ENCODE peak calls at places on chromosomes 4 and X, in five cellular contexts. One of them, this sample, is unnamed.

GRCh38 chr4:167282171-167282864 is 48.0 kb upstream of the SPOCK3 start:
- DNase-seq in brain pericyte: no peak
- DNase-seq in HS-5: no peak
- DNase-seq in mucosa of descending colon: no peak
- DNase-seq in omental fat pad: no peak
- DNase-seq in this sample: no peak

GRCh38 chr4:154312246-154312645 is 179.4 kb downstream of the DCHS2 start:
- DNase-seq in brain pericyte: no peak
- DNase-seq in HS-5: no peak
- DNase-seq in mucosa of descending colon: no peak
- DNase-seq in omental fat pad: no peak
- DNase-seq in this sample: no peak

GRCh38 chr4:159103406-159104131 is 690 bp downstream of the RAPGEF2 start:
- DNase-seq in brain pericyte: no peak
- DNase-seq in HS-5: no peak
- DNase-seq in mucosa of descending colon: peak
- DNase-seq in omental fat pad: no peak
- DNase-seq in this sample: no peak

GRCh38 chr4:184269879-184270430 is 52.3 kb upstream of the ENPP6 start:
- DNase-seq in brain pericyte: no peak
- DNase-seq in HS-5: no peak
- DNase-seq in mucosa of descending colon: no peak
- DNase-seq in omental fat pad: no peak
- DNase-seq in this sample: peak

GRCh38 chr4:17111959-17112659 is 213.7 kb upstream of the LDB2 start:
- DNase-seq in brain pericyte: no peak
- DNase-seq in HS-5: no peak
- DNase-seq in mucosa of descending colon: no peak
- DNase-seq in omental fat pad: no peak
- DNase-seq in this sample: no peak

GRCh38 chr4:147049940-147050852 is 104.5 kb upstream of the TTC29 start:
- DNase-seq in brain pericyte: no peak
- DNase-seq in HS-5: no peak
- DNase-seq in mucosa of descending colon: no peak
- DNase-seq in omental fat pad: no peak
- DNase-seq in this sample: no peak

GRCh38 chr4:9953089-9953488 is 68.2 kb downstream of the SLC2A9 start:
- DNase-seq in brain pericyte: no peak
- DNase-seq in HS-5: no peak
- DNase-seq in mucosa of descending colon: no peak
- DNase-seq in omental fat pad: no peak
- DNase-seq in this sample: peak

GRCh38 chrX:110341189-110342035 is 17.2 kb upstream of the RTL9 start:
- DNase-seq in brain pericyte: no peak
- DNase-seq in HS-5: peak
- DNase-seq in mucosa of descending colon: no peak
- DNase-seq in omental fat pad: no peak
- DNase-seq in this sample: no peak

GRCh38 chr4:89712141-89712540 is 124.8 kb downstream of the SNCA start:
- DNase-seq in brain pericyte: peak
- DNase-seq in HS-5: no peak
- DNase-seq in mucosa of descending colon: no peak
- DNase-seq in omental fat pad: no peak
- DNase-seq in this sample: no peak

GRCh38 chr4:120855307-120856001 is 67.1 kb downstream of the PRDM5 start:
- DNase-seq in brain pericyte: no peak
- DNase-seq in HS-5: no peak
- DNase-seq in mucosa of descending colon: no peak
- DNase-seq in omental fat pad: no peak
- DNase-seq in this sample: no peak

GRCh38 chr4:189081831-189082230 is 858.8 kb upstream of the FRG1 start:
- DNase-seq in brain pericyte: no peak
- DNase-seq in HS-5: peak
- DNase-seq in mucosa of descending colon: no peak
- DNase-seq in omental fat pad: no peak
- DNase-seq in this sample: no peak

GRCh38 chr4:65401083-65401482 is 269.2 kb downstream of the EPHA5 start:
- DNase-seq in brain pericyte: no peak
- DNase-seq in HS-5: no peak
- DNase-seq in mucosa of descending colon: no peak
- DNase-seq in omental fat pad: no peak
- DNase-seq in this sample: no peak

GRCh38 chr4:93199492-93199891 is 629.1 kb upstream of the ATOH1 start:
- DNase-seq in brain pericyte: peak
- DNase-seq in HS-5: peak
- DNase-seq in mucosa of descending colon: no peak
- DNase-seq in omental fat pad: no peak
- DNase-seq in this sample: no peak

GRCh38 chr4:80840396-80840795 is 190.1 kb upstream of the BMP3 start:
- DNase-seq in brain pericyte: no peak
- DNase-seq in HS-5: no peak
- DNase-seq in mucosa of descending colon: no peak
- DNase-seq in omental fat pad: no peak
- DNase-seq in this sample: no peak

GRCh38 chrX:94058728-94059382 is 384.8 kb downstream of the FAM133A start:
- DNase-seq in brain pericyte: no peak
- DNase-seq in HS-5: no peak
- DNase-seq in mucosa of descending colon: peak
- DNase-seq in omental fat pad: no peak
- DNase-seq in this sample: no peak

GRCh38 chrX:15939737-15940136 is 85.1 kb upstream of the AP1S2 start:
- DNase-seq in brain pericyte: no peak
- DNase-seq in HS-5: no peak
- DNase-seq in mucosa of descending colon: no peak
- DNase-seq in omental fat pad: no peak
- DNase-seq in this sample: no peak

GRCh38 chr4:7206385-7206784 is 14.0 kb downstream of the SORCS2 start:
- DNase-seq in brain pericyte: no peak
- DNase-seq in HS-5: no peak
- DNase-seq in mucosa of descending colon: no peak
- DNase-seq in omental fat pad: no peak
- DNase-seq in this sample: no peak

GRCh38 chr4:74206088-74206826 is 48.3 kb downstream of the MTHFD2L start:
- DNase-seq in brain pericyte: no peak
- DNase-seq in HS-5: no peak
- DNase-seq in mucosa of descending colon: no peak
- DNase-seq in omental fat pad: no peak
- DNase-seq in this sample: no peak

GRCh38 chr4:77434299-77435092 is 171.1 kb upstream of the CXCL13 start:
- DNase-seq in brain pericyte: no peak
- DNase-seq in HS-5: no peak
- DNase-seq in mucosa of descending colon: peak
- DNase-seq in omental fat pad: no peak
- DNase-seq in this sample: no peak

GRCh38 chrX:28498658-28499057 is 88.6 kb upstream of the IL1RAPL1 start:
- DNase-seq in brain pericyte: no peak
- DNase-seq in HS-5: peak
- DNase-seq in mucosa of descending colon: no peak
- DNase-seq in omental fat pad: no peak
- DNase-seq in this sample: no peak

GRCh38 chr4:7759221-7759620 is 180.4 kb downstream of the AFAP1 start:
- DNase-seq in brain pericyte: no peak
- DNase-seq in HS-5: no peak
- DNase-seq in mucosa of descending colon: no peak
- DNase-seq in omental fat pad: no peak
- DNase-seq in this sample: no peak

GRCh38 chr4:39613093-39613656 is 25.5 kb downstream of the SMIM14 start:
- DNase-seq in brain pericyte: no peak
- DNase-seq in HS-5: no peak
- DNase-seq in mucosa of descending colon: no peak
- DNase-seq in omental fat pad: no peak
- DNase-seq in this sample: no peak

GRCh38 chrX:150201841-150202240 is 161.3 kb upstream of the MAMLD1 start:
- DNase-seq in brain pericyte: no peak
- DNase-seq in HS-5: no peak
- DNase-seq in mucosa of descending colon: no peak
- DNase-seq in omental fat pad: no peak
- DNase-seq in this sample: no peak

GRCh38 chr4:56086073-56086521 is 137.4 kb downstream of the CEP135 start:
- DNase-seq in brain pericyte: no peak
- DNase-seq in HS-5: no peak
- DNase-seq in mucosa of descending colon: no peak
- DNase-seq in omental fat pad: no peak
- DNase-seq in this sample: no peak

GRCh38 chr4:2257361-2258001 is 4.4 kb downstream of the MXD4 start:
- DNase-seq in brain pericyte: no peak
- DNase-seq in HS-5: no peak
- DNase-seq in mucosa of descending colon: peak
- DNase-seq in omental fat pad: peak
- DNase-seq in this sample: peak

GRCh38 chrX:129781134-129782014 is 1.6 kb downstream of the SASH3 start:
- DNase-seq in brain pericyte: no peak
- DNase-seq in HS-5: no peak
- DNase-seq in mucosa of descending colon: peak
- DNase-seq in omental fat pad: no peak
- DNase-seq in this sample: no peak

GRCh38 chr4:7766661-7767345 is 172.9 kb downstream of the AFAP1 start:
- DNase-seq in brain pericyte: no peak
- DNase-seq in HS-5: no peak
- DNase-seq in mucosa of descending colon: no peak
- DNase-seq in omental fat pad: no peak
- DNase-seq in this sample: no peak

GRCh38 chr4:156929706-156930105 is 41.9 kb downstream of the PDGFC start:
- DNase-seq in brain pericyte: no peak
- DNase-seq in HS-5: no peak
- DNase-seq in mucosa of descending colon: no peak
- DNase-seq in omental fat pad: no peak
- DNase-seq in this sample: no peak

GRCh38 chr4:66169341-66169740 is 499.1 kb upstream of the EPHA5 start:
- DNase-seq in brain pericyte: no peak
- DNase-seq in HS-5: no peak
- DNase-seq in mucosa of descending colon: no peak
- DNase-seq in omental fat pad: no peak
- DNase-seq in this sample: no peak

GRCh38 chr4:55435136-55435535 is 39.4 kb downstream of the TMEM165 start:
- DNase-seq in brain pericyte: no peak
- DNase-seq in HS-5: no peak
- DNase-seq in mucosa of descending colon: no peak
- DNase-seq in omental fat pad: no peak
- DNase-seq in this sample: no peak

GRCh38 chr4:94571301-94571700 is 119.6 kb downstream of the PDLIM5 start:
- DNase-seq in brain pericyte: no peak
- DNase-seq in HS-5: no peak
- DNase-seq in mucosa of descending colon: no peak
- DNase-seq in omental fat pad: no peak
- DNase-seq in this sample: no peak

GRCh38 chrX:130108647-130109428 is 1.5 kb downstream of the ELF4 start:
- DNase-seq in brain pericyte: no peak
- DNase-seq in HS-5: no peak
- DNase-seq in mucosa of descending colon: peak
- DNase-seq in omental fat pad: no peak
- DNase-seq in this sample: no peak

GRCh38 chr4:152524429-152524828 is 11.5 kb downstream of the FBXW7 start:
- DNase-seq in brain pericyte: no peak
- DNase-seq in HS-5: no peak
- DNase-seq in mucosa of descending colon: no peak
- DNase-seq in omental fat pad: no peak
- DNase-seq in this sample: no peak

GRCh38 chr4:85762204-85762884 is 287.4 kb downstream of the ARHGAP24 start:
- DNase-seq in brain pericyte: no peak
- DNase-seq in HS-5: peak
- DNase-seq in mucosa of descending colon: no peak
- DNase-seq in omental fat pad: no peak
- DNase-seq in this sample: no peak